ENCODE peak calls at places on chromosome 9, in seven cellular contexts. M is neural crest cell, I is IMR-90, T is AG09319, D is nephron progenitor cell, R is right atrium auricular region, C is GM10248. B is an unnamed sample.

GRCh38 chr9:136671646-136672430 is 9.1 kb downstream of the EGFL7 start:
- DNase-seq in M (peak; percentile 81), I (no peak), T (no peak), D (peak; percentile 83), R (no peak), C (peak; percentile 81), B (no peak)

GRCh38 chr9:107425110-107426025 is 64.2 kb downstream of the KLF4 start:
- DNase-seq in M (peak; percentile 78), I (peak; percentile 19), T (peak; percentile 57), D (peak; percentile 81), R (peak; percentile 92), C (peak; percentile 73), B (peak; percentile 42)

GRCh38 chr9:99235874-99236627 is 14.0 kb downstream of the SEC61B start:
- DNase-seq in M (no peak), I (no peak), T (no peak), D (no peak), R (no peak), C (peak; percentile 74), B (no peak)

GRCh38 chr9:7320139-7320538 is 479.4 kb downstream of the DMAC1 start:
- DNase-seq in M (no peak), I (peak; percentile 99), T (peak; percentile 35), D (no peak), R (no peak), C (no peak), B (no peak)

GRCh38 chr9:136053757-136054142 is 41.3 kb downstream of the NACC2 start:
- DNase-seq in M (no peak), I (no peak), T (no peak), D (no peak), R (no peak), C (peak; percentile 10), B (no peak)

GRCh38 chr9:6229604-6230003 is 14.0 kb downstream of the IL33 start:
- DNase-seq in M (no peak), I (peak; percentile 12), T (no peak), D (no peak), R (no peak), C (no peak), B (no peak)

GRCh38 chr9:122263699-122264349 is 816 bp downstream of the RBM18 start:
- DNase-seq in M (no peak), I (peak; percentile 13), T (no peak), D (no peak), R (no peak), C (no peak), B (no peak)

GRCh38 chr9:86500667-86501435 is 146.6 kb upstream of the TUT7 start:
- DNase-seq in M (no peak), I (peak; percentile 97), T (peak; percentile 86), D (no peak), R (no peak), C (no peak), B (no peak)

GRCh38 chr9:79581388-79581787 is 9.6 kb downstream of the TLE4 start:
- DNase-seq in M (no peak), I (peak; percentile 75), T (no peak), D (no peak), R (no peak), C (no peak), B (no peak)

GRCh38 chr9:127185931-127186781 is 63.7 kb upstream of the ANGPTL2 start:
- DNase-seq in M (no peak), I (peak; percentile 84), T (peak; percentile 95), D (no peak), R (peak; percentile 97), C (no peak), B (no peak)

GRCh38 chr9:120384925-120385272 is 195.1 kb downstream of the CDK5RAP2 start:
- DNase-seq in M (no peak), I (no peak), T (no peak), D (no peak), R (no peak), C (no peak), B (no peak)

GRCh38 chr9:122318284-122318683 is 52.5 kb upstream of the PTGS1 start:
- DNase-seq in M (no peak), I (no peak), T (no peak), D (no peak), R (no peak), C (no peak), B (no peak)

GRCh38 chr9:126723807-126724172 is 81.0 kb upstream of the ZBTB43 start:
- DNase-seq in M (no peak), I (no peak), T (no peak), D (no peak), R (no peak), C (no peak), B (no peak)

GRCh38 chr9:16535555-16535954 is 334.9 kb downstream of the BNC2 start:
- DNase-seq in M (no peak), I (no peak), T (no peak), D (no peak), R (no peak), C (no peak), B (no peak)

GRCh38 chr9:136328622-136329041 is 1.3 kb downstream of the GPSM1 start:
- DNase-seq in M (peak; percentile 67), I (peak; percentile 36), T (no peak), D (peak; percentile 46), R (no peak), C (no peak), B (no peak)

GRCh38 chr9:137355445-137356365 is 53.6 kb upstream of the NRARP start:
- DNase-seq in M (no peak), I (peak; percentile 12), T (no peak), D (no peak), R (no peak), C (no peak), B (no peak)

GRCh38 chr9:134307674-134308638 is 18.3 kb upstream of the RXRA start:
- DNase-seq in M (no peak), I (no peak), T (no peak), D (peak; percentile 0), R (no peak), C (no peak), B (no peak)

GRCh38 chr9:91723420-91724067 is 226.5 kb downstream of the ROR2 start:
- DNase-seq in M (no peak), I (no peak), T (no peak), D (no peak), R (no peak), C (no peak), B (no peak)

GRCh38 chr9:21611896-21612295 is 129.8 kb upstream of the IFNE start:
- DNase-seq in M (no peak), I (no peak), T (no peak), D (no peak), R (no peak), C (no peak), B (no peak)

GRCh38 chr9:110875275-110875674 is 163.0 kb downstream of the LPAR1 start:
- DNase-seq in M (no peak), I (no peak), T (no peak), D (no peak), R (peak; percentile 60), C (peak; percentile 27), B (no peak)
- TF ChIP-seq CTCF in M (no peak), I (no peak), T (no peak), D (no peak), R (no peak), C (peak; percentile 28), B (no peak)

DNA sequence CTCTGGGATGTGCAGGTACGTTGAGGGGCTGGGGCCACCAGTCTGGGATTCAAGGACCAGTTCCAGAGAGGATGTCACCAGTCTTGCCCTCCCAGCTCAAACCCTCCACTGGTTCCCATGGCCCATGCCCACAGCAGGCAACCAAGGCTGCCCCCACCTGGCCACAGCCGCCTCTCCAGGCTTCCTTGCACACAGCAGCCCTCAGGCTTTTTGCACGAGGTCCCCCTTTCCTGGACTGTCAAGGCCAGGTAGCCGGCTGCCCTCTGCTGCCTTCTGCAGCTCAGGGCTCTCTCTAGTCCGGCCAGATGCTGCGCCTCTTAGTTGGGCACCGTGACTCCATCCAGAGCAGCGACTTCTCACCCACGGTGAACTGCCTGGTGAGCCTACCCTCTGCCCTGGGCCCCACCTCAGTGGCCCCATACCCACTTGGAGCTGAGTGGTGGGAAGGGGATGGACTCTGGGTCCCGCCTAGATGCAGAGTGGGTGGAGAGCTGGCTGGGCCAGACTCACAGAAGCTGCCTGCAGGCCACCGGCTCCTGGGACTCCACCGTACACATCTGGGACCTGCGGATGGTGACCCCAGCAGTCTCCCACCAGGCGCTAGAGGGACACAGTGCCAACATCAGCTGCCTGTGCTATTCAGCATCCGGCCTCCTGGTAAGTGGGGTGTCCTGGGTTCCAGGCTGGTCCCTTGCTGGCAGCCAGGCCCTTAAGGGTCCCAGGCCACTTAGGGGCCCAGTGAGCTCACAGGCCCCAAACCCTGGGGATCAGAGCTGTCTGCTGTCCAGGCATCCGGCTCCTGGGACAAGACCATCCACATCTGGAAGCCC is 2.9 kb downstream of the WDR38 start:
- DNase-seq in M (no peak), I (no peak), T (no peak), D (peak; percentile 50), R (no peak), C (no peak), B (no peak)
- TF ChIP-seq CTCF in M (peak; percentile 34), I (peak; percentile 47), T (peak; percentile 34), D (no peak), R (no peak), C (peak; percentile 54), B (no peak)

DNA sequence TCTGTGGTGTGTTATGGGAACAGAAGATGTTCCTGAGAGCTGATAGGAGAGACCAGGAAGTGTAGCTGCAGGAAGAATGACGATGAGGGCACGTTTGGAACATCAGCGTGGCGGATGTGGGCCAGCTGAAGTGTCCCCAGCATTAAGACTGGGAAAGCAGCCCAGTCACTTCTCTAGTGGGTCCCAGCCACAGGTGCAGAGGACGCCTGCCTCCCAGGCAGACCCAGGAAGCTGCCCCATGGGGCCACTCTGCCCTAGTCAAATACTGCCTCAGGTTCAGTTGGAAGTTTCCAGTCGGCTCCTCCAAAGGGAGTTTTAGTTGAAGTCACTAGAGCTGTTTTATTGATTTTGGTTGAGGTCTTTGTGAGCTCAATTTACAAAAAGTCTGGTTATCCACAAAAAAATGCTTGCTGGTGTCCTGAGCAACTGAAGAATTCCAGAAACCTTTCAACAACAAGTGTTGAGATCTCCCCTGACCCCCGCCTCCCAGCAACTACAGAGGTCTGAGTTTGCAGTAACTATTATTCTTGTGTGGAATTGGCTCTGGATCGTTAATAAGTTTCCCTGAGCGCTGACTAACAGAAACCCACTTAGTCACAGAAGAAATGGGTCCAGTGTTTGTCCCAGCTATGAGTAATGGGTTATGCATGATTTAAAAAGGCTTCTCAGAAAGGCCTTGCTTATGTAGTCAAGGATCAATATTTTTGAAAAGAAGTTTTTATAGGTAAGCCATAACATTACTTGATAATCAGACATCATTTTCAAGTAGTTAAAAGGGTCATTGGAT is 294.1 kb downstream of the FANCC start:
- DNase-seq in M (no peak), I (peak; percentile 90), T (no peak), D (no peak), R (no peak), C (no peak), B (no peak)
- TF ChIP-seq CTCF in M (no peak), I (no peak), T (no peak), D (no peak), R (no peak), C (no peak), B (no peak)

GRCh38 chr9:131107760-131108159 is 11.4 kb downstream of the AIF1L start:
- DNase-seq in M (no peak), I (no peak), T (no peak), D (no peak), R (no peak), C (no peak), B (no peak)

GRCh38 chr9:131112374-131113159 is 12.8 kb upstream of the NUP214 start:
- DNase-seq in M (no peak), I (no peak), T (no peak), D (no peak), R (no peak), C (no peak), B (no peak)

GRCh38 chr9:131111186-131111853 is 14.1 kb upstream of the NUP214 start:
- DNase-seq in M (no peak), I (no peak), T (no peak), D (no peak), R (no peak), C (no peak), B (no peak)

GRCh38 chr9:131113655-131114563 is 11.5 kb upstream of the NUP214 start:
- DNase-seq in M (no peak), I (no peak), T (no peak), D (no peak), R (no peak), C (no peak), B (no peak)

GRCh38 chr9:131111854-131112311 is 13.5 kb upstream of the NUP214 start:
- DNase-seq in M (peak; percentile 73), I (no peak), T (no peak), D (peak; percentile 23), R (no peak), C (no peak), B (no peak)
- TF ChIP-seq CTCF in M (no peak), I (no peak), T (no peak), D (no peak), R (no peak), C (no peak), B (no peak)

B was measured in mesothelial cell of epicardium.